ENCODE peak calls at places on chromosomes 1 and 21, in six cellular contexts. D is tibial nerve, Y is neural progenitor cell, K is NCI-H774, T is T-cell, O is neural crest cell. R is an unnamed sample.
A peak's percentile ranks its signal among the peaks of the same experiment; 100 is the strongest.

GRCh38 chr1:9087411-9087810 is 18.0 kb upstream of the SLC2A5 start:
- DNase-seq in K (no peak), D (no peak), Y (no peak), O (no peak), T (no peak), R (no peak)

GRCh38 chr1:56806804-56807203 is 12.4 kb downstream of the FYB2 start:
- DNase-seq in K (no peak), Y (no peak), O (no peak), T (no peak), D (no peak), R (no peak)

GRCh38 chr1:27049607-27050006 is 37.0 kb upstream of the TENT5B start:
- DNase-seq in K (no peak), T (no peak), O (no peak), D (no peak), Y (no peak), R (no peak)

GRCh38 chr1:101236546-101237228 is at the start of gene S1PR1:
- DNase-seq in O (peak; percentile 69), T (peak; percentile 68), D (peak; percentile 32), K (peak; percentile 34), Y (peak; percentile 94), R (peak; percentile 29)

GRCh38 chr1:222600274-222600673 is 10.5 kb upstream of the TAF1A start:
- DNase-seq in Y (no peak), T (no peak), D (no peak), O (no peak), K (peak; percentile 65), R (no peak)

GRCh38 chr1:119275145-119275929 is 93.2 kb upstream of the HAO2 start:
- DNase-seq in D (no peak), Y (peak; percentile 79), T (peak; percentile 25), K (no peak), O (peak; percentile 45), R (peak; percentile 42)

GRCh38 chr1:177355575-177355974 is 184.8 kb downstream of the BRINP2 start:
- DNase-seq in T (no peak), Y (peak; percentile 50), K (no peak), D (no peak), O (peak; percentile 26), R (peak; percentile 21)

GRCh38 chr1:231699769-231700168 is 73.2 kb downstream of the DISC1 start:
- DNase-seq in Y (no peak), D (no peak), T (no peak), O (no peak), K (no peak), R (no peak)

GRCh38 chr1:90045853-90046563 is 51.1 kb downstream of the ZNF326 start:
- DNase-seq in K (no peak), O (peak; percentile 33), Y (peak; percentile 51), D (no peak), T (peak; percentile 18), R (no peak)

GRCh38 chr1:107750364-107750959 is 214.5 kb downstream of the VAV3 start:
- DNase-seq in Y (peak; percentile 82), O (peak; percentile 70), K (peak; percentile 67), D (peak; percentile 15), T (peak; percentile 3), R (peak; percentile 85)

GRCh38 chr1:164588388-164589341 is 29.7 kb downstream of the PBX1 start:
- DNase-seq in K (no peak), D (no peak), T (no peak), Y (peak; percentile 94), O (peak; percentile 37), R (peak; percentile 57)

GRCh38 chr1:18575620-18576019 is 55.0 kb upstream of the PAX7 start:
- DNase-seq in K (no peak), T (peak; percentile 49), D (peak; percentile 19), Y (peak; percentile 90), O (peak; percentile 81), R (peak; percentile 73)

GRCh38 chr1:67861856-67862516 is 28.7 kb upstream of the GNG12 start:
- DNase-seq in O (no peak), D (no peak), Y (no peak), T (no peak), K (no peak), R (no peak)

GRCh38 chr21:41958886-41959563 is 5.2 kb upstream of the C2CD2 start:
- DNase-seq in O (no peak), D (no peak), Y (no peak), K (no peak), T (no peak), R (no peak)

GRCh38 chr1:197692965-197693364 is 82.3 kb downstream of the DENND1B start:
- DNase-seq in T (no peak), K (no peak), Y (no peak), O (no peak), D (no peak), R (no peak)

GRCh38 chr1:27097484-27097917 is 57.4 kb downstream of the SLC9A1 start:
- DNase-seq in Y (peak; percentile 76), D (peak; percentile 60), K (peak; percentile 12), T (peak; percentile 64), O (peak; percentile 82), R (peak; percentile 60)

GRCh38 chr21:29788752-29789151 is 151.0 kb downstream of the GRIK1 start:
- DNase-seq in Y (no peak), O (no peak), D (no peak), K (no peak), T (no peak), R (no peak)

GRCh38 chr1:154546264-154547043 is 12.0 kb downstream of the UBE2Q1 start:
- DNase-seq in K (peak; percentile 40), D (no peak), O (peak; percentile 53), T (peak; percentile 45), Y (peak; percentile 84), R (peak; percentile 42)

GRCh38 chr1:6601049-6601864 is 1.4 kb downstream of the KLHL21 start:
- DNase-seq in O (no peak), T (no peak), K (no peak), Y (peak; percentile 43), D (peak; percentile 63), R (peak; percentile 85)

GRCh38 chr1:77831976-77832695 is 52.7 kb downstream of the MIGA1 start:
- DNase-seq in K (no peak), T (no peak), D (no peak), Y (no peak), O (no peak), R (no peak)

GRCh38 chr1:82907313-82907712 is 1091.6 kb downstream of the TTLL7 start:
- DNase-seq in D (no peak), Y (no peak), K (no peak), O (no peak), T (no peak), R (no peak)

GRCh38 chr1:234848972-234849641 is 239.1 kb upstream of the IRF2BP2 start:
- DNase-seq in T (no peak), Y (no peak), D (no peak), K (no peak), O (no peak), R (no peak)

GRCh38 chr1:204031098-204031710 is 41.7 kb upstream of the SOX13 start:
- DNase-seq in K (no peak), T (no peak), Y (no peak), D (no peak), O (no peak), R (no peak)

GRCh38 chr21:28781602-28782274 is 210.9 kb downstream of the LTN1 start:
- DNase-seq in O (no peak), K (no peak), D (no peak), Y (peak; percentile 5), T (no peak), R (no peak)